ENCODE peak calls at places on chromosomes 4 and X, in eight cellular contexts. G is aorta, N is breast epithelium, H is Peyer's patch, C is suprapubic skin, Y is OCI-LY7, A is sigmoid colon, D is left ventricle myocardium inferior. W is an unnamed sample.

GRCh38 chr4:21790437-21791029 is 158.0 kb downstream of the KCNIP4 start:
- DNase-seq in A (no peak), Y (peak; percentile 20), H (no peak), D (no peak), N (no peak), G (no peak), C (no peak), W (no peak)

GRCh38 chrX:53481816-53482485 is 47.8 kb upstream of the HSD17B10 start:
- DNase-seq in Y (peak; percentile 60), H (peak; percentile 43), D (no peak), G (no peak), A (peak; percentile 66), C (no peak), N (no peak), W (no peak)

GRCh38 chr4:148539387-148539786 is 97.2 kb upstream of the NR3C2 start:
- DNase-seq in A (no peak), G (no peak), H (peak; percentile 58), N (no peak), D (no peak), Y (no peak), C (no peak), W (no peak)

GRCh38 chr4:131085009-131085408 is 1989.1 kb downstream of the C4orf33 start:
- DNase-seq in D (no peak), N (no peak), A (no peak), C (no peak), H (no peak), G (no peak), Y (no peak), W (no peak)

GRCh38 chr4:111988514-111988913 is 156.7 kb upstream of the FAM241A start:
- DNase-seq in G (no peak), C (no peak), H (no peak), Y (no peak), A (no peak), D (no peak), N (no peak), W (no peak)

GRCh38 chr4:134057356-134057755 is 144.2 kb downstream of the PABPC4L start:
- DNase-seq in N (no peak), Y (no peak), A (no peak), D (no peak), H (no peak), C (no peak), G (no peak), W (no peak)

GRCh38 chr4:185282968-185283367 is 73.6 kb downstream of the SNX25 start:
- DNase-seq in G (no peak), N (no peak), D (no peak), C (no peak), A (no peak), Y (no peak), H (no peak), W (no peak)

GRCh38 chrX:1417921-1418875 is 26.3 kb upstream of the SLC25A6 start:
- DNase-seq in C (peak; percentile 63), D (no peak), Y (no peak), H (no peak), G (peak; percentile 48), A (peak; percentile 56), N (no peak), W (no peak)

GRCh38 chr4:77676842-77677241 is 71.2 kb downstream of the CXCL13 start:
- DNase-seq in H (no peak), Y (no peak), G (no peak), N (no peak), A (no peak), D (no peak), C (no peak), W (no peak)
- H3K4me3 ChIP-seq in H (no peak overlapping the region), Y (no peak overlapping the region), G (no peak overlapping the region), N (no peak overlapping the region), A (no peak overlapping the region), D (no peak overlapping the region), C (no peak overlapping the region), W (no peak overlapping the region)

DNA sequence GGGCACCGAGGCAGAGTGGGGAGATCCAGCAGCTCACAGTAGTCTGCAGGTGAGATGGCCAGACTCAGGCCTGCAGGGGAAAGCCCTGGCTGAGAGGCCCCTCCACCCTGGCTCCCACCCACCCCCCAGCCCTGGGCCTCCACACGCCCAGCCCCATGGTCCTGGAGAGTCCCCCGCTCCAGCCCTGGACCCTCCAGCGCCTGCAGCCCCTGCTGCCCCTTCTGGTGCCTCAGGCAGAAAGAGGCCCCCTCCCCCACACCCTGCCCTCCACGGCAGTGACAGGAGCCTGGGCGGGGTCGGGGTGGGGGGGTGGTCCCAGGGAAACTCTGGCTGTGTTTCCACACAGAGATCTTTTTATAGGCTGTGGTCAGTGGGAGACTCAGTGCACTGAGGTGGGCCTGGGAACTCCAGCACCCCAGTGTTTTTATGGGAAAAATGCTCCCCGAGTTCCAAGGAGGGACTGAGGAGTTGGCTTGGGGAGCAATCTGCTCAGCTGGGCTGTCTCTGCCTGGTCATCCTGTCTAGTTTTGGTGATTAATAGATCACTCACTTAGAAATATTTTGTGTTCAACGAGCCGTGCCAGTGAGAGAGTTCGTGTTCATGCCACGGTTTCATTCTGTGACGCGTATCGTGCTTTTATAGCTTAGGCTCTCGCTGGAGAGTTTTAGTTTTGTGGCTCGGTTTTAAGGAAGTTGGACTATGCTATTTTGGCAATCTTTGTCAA is 53.1 kb upstream of the HGFAC start:
- DNase-seq in C (peak; percentile 74), H (no peak), N (no peak), D (peak; percentile 15), Y (no peak), G (peak; percentile 76), A (peak; percentile 71), W (no peak)
- H3K4me3 ChIP-seq in C (peak overlapping the region; percentile 48), H (peak overlapping the region; percentile 23), N (peak overlapping the region; percentile 21), D (peak overlapping the region; percentile 57), Y (peak overlapping the region; percentile 47), G (no peak overlapping the region), A (no peak overlapping the region), W (peak overlapping the region; percentile 19)

DNA sequence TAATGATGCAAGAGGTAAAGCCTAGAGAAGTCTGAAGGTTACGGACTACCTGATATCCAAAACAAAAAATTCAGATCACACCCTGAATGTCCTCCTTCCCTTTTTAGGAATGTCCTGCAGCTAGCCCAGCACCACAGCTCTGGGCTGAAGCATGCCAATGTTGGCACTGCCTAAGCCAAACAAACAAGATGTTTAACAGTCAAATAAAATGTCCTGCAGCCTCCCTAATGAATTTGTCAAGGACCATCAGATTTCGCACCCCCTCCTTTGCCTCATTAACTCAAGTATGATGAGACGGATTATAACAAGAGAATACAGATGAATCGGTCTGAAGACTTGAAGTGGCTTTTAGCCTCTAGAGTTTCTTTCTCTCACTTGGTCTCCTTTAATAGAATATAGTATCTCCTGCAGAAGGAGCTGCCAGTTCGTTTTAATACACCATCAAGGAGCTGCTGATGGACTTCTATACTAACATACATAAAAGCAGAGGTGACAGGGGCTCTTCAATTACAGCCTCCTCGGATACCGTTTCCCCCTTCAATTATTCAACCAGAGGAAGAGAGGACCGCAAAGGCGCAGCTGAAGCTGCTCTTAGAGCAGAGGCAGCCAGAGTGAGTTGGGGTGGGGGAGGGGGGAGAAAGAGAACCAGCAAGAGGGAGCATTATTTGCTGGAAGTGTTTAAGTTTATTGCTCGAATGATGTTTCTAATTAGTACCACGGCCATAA is 3.0 kb upstream of the MAB21L2 start:
- DNase-seq in N (no peak), Y (no peak), G (no peak), H (no peak), A (peak; percentile 85), C (no peak), D (no peak), W (no peak)
- H3K4me3 ChIP-seq in N (no peak overlapping the region), Y (no peak overlapping the region), G (no peak overlapping the region), H (no peak overlapping the region), A (peak overlapping the region; percentile 96), C (peak overlapping the region; percentile 38), D (peak overlapping the region; percentile 61), W (no peak overlapping the region)

GRCh38 chr4:75722417-75722816 is 2.0 kb upstream of the USO1 start:
- DNase-seq in G (no peak), D (no peak), N (no peak), H (no peak), C (no peak), A (no peak), Y (no peak), W (no peak)
- H3K4me3 ChIP-seq in G (no peak overlapping the region), D (peak overlapping the region; percentile 92), N (no peak overlapping the region), H (no peak overlapping the region), C (no peak overlapping the region), A (no peak overlapping the region), Y (no peak overlapping the region), W (no peak overlapping the region)

DNA sequence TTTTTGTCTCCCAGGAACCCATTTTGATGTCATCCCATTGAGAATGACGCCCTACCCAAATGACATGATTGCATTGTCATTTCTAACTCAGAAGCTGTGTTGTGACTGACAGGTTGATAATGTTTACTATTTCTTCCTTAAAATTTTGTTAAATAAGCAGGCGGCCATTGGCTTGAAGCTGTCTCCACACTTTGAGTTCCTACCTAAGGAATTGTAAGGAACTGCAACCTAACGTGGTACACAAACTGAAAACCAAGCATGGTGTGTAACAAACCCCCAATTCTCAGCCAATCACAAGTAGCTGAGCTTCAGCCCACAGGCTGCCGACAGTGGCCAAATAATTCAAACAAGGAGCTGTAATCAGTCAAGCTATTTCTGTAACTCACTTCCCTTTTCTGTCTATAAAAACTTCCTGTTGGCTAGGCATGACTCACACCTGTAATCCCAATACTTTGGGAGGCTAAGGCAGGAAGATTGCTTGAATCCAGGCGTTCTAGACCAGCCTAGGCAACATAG is 2.9 kb upstream of the MND1 start:
- DNase-seq in A (no peak), C (no peak), H (no peak), N (no peak), Y (peak; percentile 86), D (no peak), G (no peak), W (no peak)
- H3K4me3 ChIP-seq in A (no peak overlapping the region), C (no peak overlapping the region), H (no peak overlapping the region), N (no peak overlapping the region), Y (peak overlapping the region; percentile 87), D (no peak overlapping the region), G (no peak overlapping the region), W (no peak overlapping the region)

GRCh38 chr4:8269535-8270417 is at the start of gene HTRA3:
- DNase-seq in N (no peak), D (peak; percentile 74), H (no peak), A (peak; percentile 87), C (no peak), Y (no peak), G (no peak), W (no peak)
- H3K4me3 ChIP-seq in N (peak within 1 kb of the TSS; percentile 62), D (peak within 1 kb of the TSS; percentile 78), H (peak within 1 kb of the TSS; percentile 34), A (peak within 1 kb of the TSS; percentile 38), C (peak within 1 kb of the TSS; percentile 57), Y (no peak within 1 kb of the TSS), G (no peak within 1 kb of the TSS), W (peak within 1 kb of the TSS; percentile 43)

GRCh38 chrX:25001808-25002657 is 13.7 kb downstream of the ARX start:
- DNase-seq in C (no peak), D (no peak), A (no peak), G (no peak), Y (no peak), H (no peak), N (no peak), W (peak; percentile 48)
- H3K4me3 ChIP-seq in C (peak overlapping the region; percentile 29), D (no peak overlapping the region), A (no peak overlapping the region), G (no peak overlapping the region), Y (no peak overlapping the region), H (no peak overlapping the region), N (no peak overlapping the region), W (no peak overlapping the region)

DNA sequence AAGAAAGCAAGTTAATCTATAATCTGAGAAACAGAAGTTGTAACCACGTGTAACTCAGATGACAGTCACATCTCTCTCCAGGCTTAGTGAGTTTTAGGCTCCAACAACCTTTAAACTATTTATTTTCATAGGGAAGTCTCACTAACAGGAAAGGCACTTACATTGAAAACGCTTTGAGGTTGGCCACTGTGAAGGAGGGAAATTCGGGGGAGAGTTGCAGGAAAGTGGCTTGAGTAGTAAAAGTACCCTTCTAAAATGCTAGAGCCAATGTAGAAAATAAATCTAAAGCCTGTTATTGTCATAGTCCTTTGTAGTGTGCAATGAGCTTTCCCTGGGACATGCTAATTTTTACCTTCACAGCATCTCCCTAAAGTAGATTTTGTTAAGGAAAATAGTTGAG is 995 bp upstream of the NFXL1 start:
- DNase-seq in N (no peak), C (no peak), D (no peak), A (no peak), H (no peak), G (no peak), Y (no peak), W (no peak)
- H3K4me3 ChIP-seq in N (no peak overlapping the region), C (peak overlapping the region; percentile 80), D (no peak overlapping the region), A (no peak overlapping the region), H (no peak overlapping the region), G (no peak overlapping the region), Y (peak overlapping the region; percentile 67), W (peak overlapping the region; percentile 92)